ENCODE peak calls at places on chromosomes 3 and 15, in four cellular contexts. W is fibroblast of pulmonary artery, K is AG09309, U is substantia nigra. B is an unnamed sample.

GRCh38 chr3:64000446-64001055 is 22.7 kb downstream of the PSMD6 start:
- DNase-seq in W (no peak), K (no peak), U (no peak), B (no peak)

GRCh38 chr3:31065765-31066164 is 171.3 kb upstream of the GADL1 start:
- DNase-seq in W (no peak), K (no peak), U (no peak), B (no peak)

GRCh38 chr15:72835289-72835890 is 51.8 kb upstream of the ADPGK start:
- DNase-seq in W (peak; percentile 6), K (no peak), U (no peak), B (no peak)

GRCh38 chr3:112388972-112389371 is 56.0 kb downstream of the CD200 start:
- DNase-seq in W (no peak), K (no peak), U (no peak), B (no peak)

GRCh38 chr15:40106203-40107161 is 2.2 kb downstream of the BMF start:
- DNase-seq in W (peak; percentile 88), K (no peak), U (peak; percentile 23), B (peak; percentile 33)

GRCh38 chr3:69784854-69785523 is 45.7 kb downstream of the MITF start:
- DNase-seq in W (peak; percentile 51), K (peak; percentile 63), U (no peak), B (peak; percentile 77)

GRCh38 chr3:119148493-119149180 is 2.7 kb downstream of the TEX55 start:
- DNase-seq in W (peak; percentile 26), K (peak; percentile 10), U (no peak), B (no peak)

GRCh38 chr3:51967384-51968174 is at the start of gene PCBP4:
- DNase-seq in W (peak; percentile 31), K (no peak), U (peak; percentile 81), B (peak; percentile 50)

GRCh38 chr15:77030928-77031375 is 36.0 kb downstream of the PSTPIP1 start:
- DNase-seq in W (no peak), K (no peak), U (no peak), B (no peak)

GRCh38 chr15:74420193-74420905 is 13.4 kb downstream of the SEMA7A start:
- DNase-seq in W (no peak), K (no peak), U (no peak), B (no peak)

GRCh38 chr3:31701286-31701685 is 168.6 kb downstream of the STT3B start:
- DNase-seq in W (no peak), K (no peak), U (no peak), B (no peak)

GRCh38 chr15:94031072-94031471 is 200.3 kb upstream of the MCTP2 start:
- DNase-seq in W (no peak), K (no peak), U (no peak), B (no peak)

GRCh38 chr3:176914764-176915163 is 282.5 kb downstream of the TBL1XR1 start:
- DNase-seq in W (peak; percentile 7), K (no peak), U (no peak), B (no peak)

GRCh38 chr3:141360888-141361598 is 7.3 kb upstream of the ZBTB38 start:
- DNase-seq in W (peak; percentile 92), K (peak; percentile 71), U (no peak), B (peak; percentile 86)

GRCh38 chr15:29854413-29854812 is 32.1 kb upstream of the TJP1 start:
- DNase-seq in W (no peak), K (no peak), U (no peak), B (no peak)

GRCh38 chr3:186254676-186255665 is 107.1 kb downstream of the DGKG start:
- DNase-seq in W (no peak), K (no peak), U (no peak), B (no peak)

GRCh38 chr15:90618330-90619136 is 88.8 kb downstream of the CRTC3 start:
- DNase-seq in W (no peak), K (no peak), U (no peak), B (no peak)

GRCh38 chr3:71973337-71974030 is 188.5 kb upstream of the PROK2 start:
- DNase-seq in W (no peak), K (no peak), U (peak; percentile 8), B (no peak)

GRCh38 chr15:64699767-64700388 is 75.5 kb downstream of the RBPMS2 start:
- DNase-seq in W (peak; percentile 63), K (no peak), U (no peak), B (peak; percentile 74)

GRCh38 chr3:46667657-46668056 is 25.8 kb downstream of the ALS2CL start:
- DNase-seq in W (no peak), K (no peak), U (no peak), B (no peak)

GRCh38 chr15:97972366-97972765 is 11.9 kb downstream of the ARRDC4 start:
- DNase-seq in W (no peak), K (no peak), U (no peak), B (no peak)

B was measured in dermis blood vessel endothelial cell.